ENCODE peak calls at places on chromosomes 13 and 19, in five cellular contexts. C, A, N, G and S are unnamed samples.

GRCh38 chr13:28583661-28584091 is 75.3 kb upstream of the POMP start:
- DNase-seq in N (no peak), G (no peak), A (no peak), C (no peak), S (peak)

GRCh38 chr13:27821566-27821965 is 29.3 kb downstream of the GSX1 start:
- DNase-seq in C (no peak), G (no peak), A (no peak), N (no peak), S (no peak)

GRCh38 chr19:40689339-40690049 is 957 bp downstream of the NUMBL start:
- DNase-seq in G (peak), A (no peak), C (no peak), N (no peak), S (no peak)

GRCh38 chr19:7748756-7749155 is 1.4 kb upstream of the CD209 start:
- DNase-seq in C (peak), A (no peak), G (no peak), N (no peak), S (no peak)

GRCh38 chr19:29089315-29089855 is 123.6 kb downstream of the UQCRFS1 start:
- DNase-seq in G (no peak), C (no peak), N (no peak), A (no peak), S (no peak)

GRCh38 chr19:3370214-3370720 is 3.9 kb downstream of the NFIC start:
- DNase-seq in N (no peak), G (no peak), A (no peak), C (no peak), S (no peak)

GRCh38 chr13:113209336-113209879 is at the start of gene CUL4A:
- DNase-seq in A (peak), N (no peak), G (peak), C (peak), S (peak)

GRCh38 chr19:50858896-50859295 is 4.2 kb downstream of the KLK3 start:
- DNase-seq in G (no peak), C (no peak), N (no peak), A (no peak), S (no peak)

GRCh38 chr13:80069374-80069773 is 271.6 kb downstream of the SPRY2 start:
- DNase-seq in C (no peak), N (no peak), G (no peak), A (no peak), S (no peak)

GRCh38 chr13:92573467-92574057 is 653.0 kb upstream of the GPC6 start:
- DNase-seq in G (peak), C (no peak), A (no peak), N (no peak), S (peak)

GRCh38 chr13:45224181-45224580 is 23.3 kb upstream of the KCTD4 start:
- DNase-seq in N (no peak), C (no peak), A (no peak), G (peak), S (no peak)

GRCh38 chr13:95921485-95921884 is 131.7 kb downstream of the UGGT2 start:
- DNase-seq in N (no peak), C (no peak), A (no peak), G (peak), S (no peak)

GRCh38 chr19:36054733-36055686 is at the start of gene WDR62:
- DNase-seq in C (peak), G (no peak), N (peak), A (peak), S (peak)

GRCh38 chr19:44841255-44841654 is 4.8 kb upstream of the NECTIN2 start:
- DNase-seq in A (no peak), C (no peak), G (no peak), N (no peak), S (no peak)

GRCh38 chr19:6732803-6733337 is 4.5 kb downstream of the GPR108 start:
- DNase-seq in N (no peak), A (no peak), C (no peak), G (no peak), S (no peak)

GRCh38 chr13:25982908-25983307 is 68.9 kb downstream of the SHISA2 start:
- DNase-seq in A (no peak), G (no peak), N (no peak), C (no peak), S (no peak)

GRCh38 chr19:5498817-5499535 is 43.8 kb downstream of the ZNRF4 start:
- DNase-seq in C (no peak), A (no peak), G (no peak), N (no peak), S (no peak)

GRCh38 chr13:98054301-98054700 is 88.6 kb upstream of the FARP1 start:
- DNase-seq in C (no peak), G (no peak), N (no peak), A (no peak), S (no peak)

GRCh38 chr19:45508931-45509691 is 1.8 kb downstream of the VASP start:
- DNase-seq in A (peak), C (peak), N (no peak), G (peak), S (peak)

GRCh38 chr13:31424130-31424729 is 224.5 kb downstream of the B3GLCT start:
- DNase-seq in G (peak), N (peak), C (peak), A (peak), S (peak)

DNA sequence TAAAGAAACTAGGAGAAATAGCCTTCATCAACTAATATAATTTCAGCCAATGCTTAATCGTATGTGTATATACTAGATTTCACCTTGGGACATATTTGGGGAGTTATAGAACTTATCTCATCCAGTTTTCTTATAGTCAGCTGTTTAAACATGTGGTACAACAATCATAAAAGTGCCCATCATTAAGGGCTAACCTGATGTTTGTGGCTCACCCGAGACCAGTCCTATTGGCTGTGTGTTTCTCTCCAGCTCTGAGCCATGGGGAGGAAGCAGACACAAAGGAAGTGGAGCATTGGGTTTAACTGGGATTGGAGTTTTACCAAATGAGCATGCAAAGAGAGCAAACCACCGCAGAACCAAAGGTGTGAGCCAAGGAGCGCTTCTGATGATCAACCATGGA is 114.3 kb upstream of the KLF12 start:
- DNase-seq in A (no peak), G (no peak), N (no peak), C (no peak), S (no peak)
- TF ChIP-seq CTCF in A (no peak), G (no peak), N (no peak), C (no peak), S (no peak)

DNA sequence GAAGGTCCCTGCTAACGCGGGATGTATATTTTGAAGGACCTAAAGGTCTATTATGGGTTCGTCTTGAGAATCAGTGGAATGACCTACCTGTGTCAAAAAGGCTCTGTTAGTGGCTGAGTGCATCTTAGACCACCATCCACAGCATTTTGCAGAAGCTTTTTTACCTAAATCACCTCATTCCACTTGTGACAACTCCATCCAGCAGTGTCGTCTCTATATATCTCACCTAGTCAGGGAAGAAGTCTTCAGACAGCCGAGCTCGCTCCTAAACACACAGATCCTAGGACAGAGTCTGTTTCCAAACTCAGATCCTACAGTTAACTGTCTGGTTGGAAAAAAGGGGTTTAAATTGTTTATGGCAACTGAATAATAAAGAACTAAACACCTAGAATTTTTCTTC is 33.7 kb downstream of the COL4A1 start:
- DNase-seq in G (no peak), C (no peak), A (no peak), N (no peak), S (no peak)
- TF ChIP-seq CTCF in G (no peak), C (no peak), A (no peak), N (no peak), S (no peak)

DNA sequence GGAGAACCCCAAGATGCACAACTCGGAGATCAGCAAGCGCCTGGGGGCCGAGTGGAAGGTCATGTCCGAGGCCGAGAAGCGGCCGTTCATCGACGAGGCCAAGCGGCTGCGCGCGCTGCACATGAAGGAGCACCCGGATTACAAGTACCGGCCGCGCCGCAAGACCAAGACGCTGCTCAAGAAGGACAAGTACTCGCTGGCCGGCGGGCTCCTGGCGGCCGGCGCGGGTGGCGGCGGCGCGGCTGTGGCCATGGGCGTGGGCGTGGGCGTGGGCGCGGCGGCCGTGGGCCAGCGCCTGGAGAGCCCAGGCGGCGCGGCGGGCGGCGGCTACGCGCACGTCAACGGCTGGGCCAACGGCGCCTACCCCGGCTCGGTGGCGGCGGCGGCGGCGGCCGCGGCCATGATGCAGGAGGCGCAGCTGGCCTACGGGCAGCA is 939 bp downstream of the SOX1 start:
- DNase-seq in N (no peak), G (no peak), C (no peak), A (no peak), S (no peak)
- TF ChIP-seq CTCF in N (no peak), G (no peak), C (no peak), A (no peak), S (no peak)

GRCh38 chr13:100088648-100089601 is at the start of gene PCCA:
- DNase-seq in A (peak), C (peak), N (peak), G (peak), S (peak)
- TF ChIP-seq CTCF in A (no peak), C (no peak), N (peak), G (no peak), S (no peak)

GRCh38 chr19:30123611-30124010 is 181.6 kb downstream of the URI1 start:
- DNase-seq in N (no peak), G (no peak), C (no peak), A (no peak), S (no peak)
- TF ChIP-seq CTCF in N (no peak), G (no peak), C (no peak), A (no peak), S (no peak)

GRCh38 chr19:27776524-27776923 is 1436.4 kb downstream of the UQCRFS1 start:
- DNase-seq in N (no peak), C (no peak), A (no peak), G (no peak), S (no peak)

GRCh38 chr19:27776020-27776419 is 1436.9 kb downstream of the UQCRFS1 start:
- DNase-seq in C (no peak), N (no peak), G (no peak), A (no peak), S (no peak)

GRCh38 chr19:27774337-27774736 is 1438.6 kb downstream of the UQCRFS1 start:
- DNase-seq in G (no peak), C (no peak), N (no peak), A (no peak), S (no peak)

GRCh38 chr19:27774827-27775226 is 1438.1 kb downstream of the UQCRFS1 start:
- DNase-seq in G (no peak), N (peak), A (no peak), C (no peak), S (no peak)

GRCh38 chr19:27775395-27775794 is 1437.6 kb downstream of the UQCRFS1 start:
- DNase-seq in N (no peak), A (no peak), C (no peak), G (no peak), S (no peak)
- TF ChIP-seq CTCF in N (no peak), A (no peak), C (no peak), G (no peak), S (no peak)

DNA sequence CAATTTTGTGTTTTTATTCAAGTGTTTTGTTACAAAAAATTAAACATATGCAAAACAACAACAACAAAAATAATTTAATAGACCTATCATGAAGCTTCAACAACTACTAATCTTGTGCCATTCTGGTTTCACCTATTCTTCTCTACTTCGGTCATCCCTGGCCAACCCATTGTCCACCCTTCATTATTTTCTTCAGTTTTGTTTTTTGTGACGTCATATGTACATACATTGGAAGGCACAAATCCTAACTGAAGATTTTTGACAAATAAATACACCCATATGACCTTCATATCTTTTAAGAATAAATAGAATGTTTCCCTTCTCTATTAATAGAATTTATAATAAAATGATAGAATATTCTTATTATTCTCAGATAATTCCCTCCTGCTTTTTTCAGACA is 69.2 kb downstream of the ZNF429 start:
- DNase-seq in N (no peak), C (no peak), G (no peak), A (no peak), S (no peak)
- TF ChIP-seq CTCF in N (no peak), C (no peak), G (no peak), A (no peak), S (no peak)

GRCh38 chr19:33982706-33983105 is 186.0 kb downstream of the KCTD15 start:
- DNase-seq in G (no peak), N (no peak), C (no peak), A (no peak), S (no peak)
- TF ChIP-seq CTCF in G (no peak), N (peak), C (no peak), A (no peak), S (peak)